ENCODE peak calls at places on chromosomes 3 and 15, in seven cellular contexts. One of them, this sample, is unnamed.

GRCh38 chr3:29430558-29430971 is 149.7 kb downstream of the RBMS3 start:
- DNase-seq in uterus: no peak
- DNase-seq in NB4: no peak
- DNase-seq in prostate gland: no peak
- DNase-seq in GM12892: no peak
- DNase-seq in GM12878: no peak
- DNase-seq in IMR-90: peak
- DNase-seq in this sample: peak

GRCh38 chr3:114052216-114052615 is 4.1 kb downstream of the CCDC191 start:
- DNase-seq in uterus: no peak
- DNase-seq in NB4: no peak
- DNase-seq in prostate gland: no peak
- DNase-seq in GM12892: no peak
- DNase-seq in GM12878: no peak
- DNase-seq in IMR-90: peak
- DNase-seq in this sample: no peak

GRCh38 chr3:38576131-38577088 is 73.1 kb downstream of the SCN5A start:
- DNase-seq in uterus: no peak
- DNase-seq in NB4: no peak
- DNase-seq in prostate gland: no peak
- DNase-seq in GM12892: no peak
- DNase-seq in GM12878: no peak
- DNase-seq in IMR-90: no peak
- DNase-seq in this sample: no peak

GRCh38 chr3:27542469-27542868 is 58.3 kb upstream of the SLC4A7 start:
- DNase-seq in uterus: no peak
- DNase-seq in NB4: no peak
- DNase-seq in prostate gland: no peak
- DNase-seq in GM12892: no peak
- DNase-seq in GM12878: no peak
- DNase-seq in IMR-90: no peak
- DNase-seq in this sample: no peak

GRCh38 chr3:69294014-69294771 is 91.7 kb downstream of the FRMD4B start:
- DNase-seq in uterus: no peak
- DNase-seq in NB4: no peak
- DNase-seq in prostate gland: no peak
- DNase-seq in GM12892: no peak
- DNase-seq in GM12878: no peak
- DNase-seq in IMR-90: no peak
- DNase-seq in this sample: peak

GRCh38 chr3:141686477-141687280 is 51.4 kb upstream of the RNF7 start:
- DNase-seq in uterus: peak
- DNase-seq in NB4: no peak
- DNase-seq in prostate gland: peak
- DNase-seq in GM12892: no peak
- DNase-seq in GM12878: no peak
- DNase-seq in IMR-90: peak
- DNase-seq in this sample: peak

GRCh38 chr15:38617831-38618230 is 53.2 kb upstream of the RASGRP1 start:
- DNase-seq in uterus: no peak
- DNase-seq in NB4: no peak
- DNase-seq in prostate gland: no peak
- DNase-seq in GM12892: no peak
- DNase-seq in GM12878: no peak
- DNase-seq in IMR-90: no peak
- DNase-seq in this sample: no peak

GRCh38 chr3:31579828-31580227 is 47.1 kb downstream of the STT3B start:
- DNase-seq in uterus: no peak
- DNase-seq in NB4: no peak
- DNase-seq in prostate gland: no peak
- DNase-seq in GM12892: no peak
- DNase-seq in GM12878: no peak
- DNase-seq in IMR-90: no peak
- DNase-seq in this sample: no peak

GRCh38 chr15:35308802-35309201 is 223.7 kb upstream of the NANOGP8 start:
- DNase-seq in uterus: peak
- DNase-seq in NB4: no peak
- DNase-seq in prostate gland: peak
- DNase-seq in GM12892: no peak
- DNase-seq in GM12878: no peak
- DNase-seq in IMR-90: peak
- DNase-seq in this sample: no peak

GRCh38 chr3:157611176-157611575 is 108.0 kb upstream of the VEPH1 start:
- DNase-seq in uterus: no peak
- DNase-seq in NB4: peak
- DNase-seq in prostate gland: no peak
- DNase-seq in GM12892: no peak
- DNase-seq in GM12878: no peak
- DNase-seq in IMR-90: no peak
- DNase-seq in this sample: no peak

GRCh38 chr3:108461641-108462040 is 48.8 kb downstream of the MYH15 start:
- DNase-seq in uterus: no peak
- DNase-seq in NB4: no peak
- DNase-seq in prostate gland: no peak
- DNase-seq in GM12892: no peak
- DNase-seq in GM12878: no peak
- DNase-seq in IMR-90: peak
- DNase-seq in this sample: no peak

GRCh38 chr15:84638103-84638502 is 16.0 kb downstream of the WDR73 start:
- DNase-seq in uterus: no peak
- DNase-seq in NB4: peak
- DNase-seq in prostate gland: no peak
- DNase-seq in GM12892: no peak
- DNase-seq in GM12878: no peak
- DNase-seq in IMR-90: peak
- DNase-seq in this sample: no peak

GRCh38 chr3:76990606-76991005 is 49.3 kb upstream of the ROBO2 start:
- DNase-seq in uterus: no peak
- DNase-seq in NB4: no peak
- DNase-seq in prostate gland: no peak
- DNase-seq in GM12892: no peak
- DNase-seq in GM12878: no peak
- DNase-seq in IMR-90: no peak
- DNase-seq in this sample: no peak

GRCh38 chr3:194504146-194504545 is 17.3 kb upstream of the ATP13A3 start:
- DNase-seq in uterus: no peak
- DNase-seq in NB4: no peak
- DNase-seq in prostate gland: no peak
- DNase-seq in GM12892: no peak
- DNase-seq in GM12878: no peak
- DNase-seq in IMR-90: no peak
- DNase-seq in this sample: no peak

GRCh38 chr3:4656059-4656458 is 162.9 kb downstream of the ITPR1 start:
- DNase-seq in uterus: peak
- DNase-seq in NB4: peak
- DNase-seq in prostate gland: peak
- DNase-seq in GM12892: no peak
- DNase-seq in GM12878: no peak
- DNase-seq in IMR-90: peak
- DNase-seq in this sample: peak

GRCh38 chr3:77825045-77825827 is 785.3 kb downstream of the ROBO2 start:
- DNase-seq in uterus: no peak
- DNase-seq in NB4: no peak
- DNase-seq in prostate gland: peak
- DNase-seq in GM12892: no peak
- DNase-seq in GM12878: no peak
- DNase-seq in IMR-90: peak
- DNase-seq in this sample: peak

GRCh38 chr3:183613366-183614293 is 21.8 kb upstream of the KLHL24 start:
- DNase-seq in uterus: no peak
- DNase-seq in NB4: no peak
- DNase-seq in prostate gland: no peak
- DNase-seq in GM12892: no peak
- DNase-seq in GM12878: no peak
- DNase-seq in IMR-90: no peak
- DNase-seq in this sample: no peak

GRCh38 chr15:60179786-60180391 is 175.8 kb downstream of the FOXB1 start:
- DNase-seq in uterus: no peak
- DNase-seq in NB4: peak
- DNase-seq in prostate gland: peak
- DNase-seq in GM12892: no peak
- DNase-seq in GM12878: peak
- DNase-seq in IMR-90: peak
- DNase-seq in this sample: peak

GRCh38 chr3:136276049-136276755 is 26.1 kb downstream of the PCCB start:
- DNase-seq in uterus: no peak
- DNase-seq in NB4: no peak
- DNase-seq in prostate gland: no peak
- DNase-seq in GM12892: no peak
- DNase-seq in GM12878: no peak
- DNase-seq in IMR-90: no peak
- DNase-seq in this sample: no peak

GRCh38 chr15:98865397-98866339 is 141.9 kb downstream of the PGPEP1L start:
- DNase-seq in uterus: peak
- DNase-seq in NB4: peak
- DNase-seq in prostate gland: peak
- DNase-seq in GM12892: peak
- DNase-seq in GM12878: no peak
- DNase-seq in IMR-90: peak
- DNase-seq in this sample: peak
- TF ChIP-seq POLR2A in uterus: no peak
- TF ChIP-seq POLR2A in NB4: peak
- TF ChIP-seq POLR2A in prostate gland: peak
- TF ChIP-seq POLR2A in GM12892: peak
- TF ChIP-seq POLR2A in GM12878: no peak
- TF ChIP-seq POLR2A in IMR-90: peak
- TF ChIP-seq POLR2A in this sample: peak

DNA sequence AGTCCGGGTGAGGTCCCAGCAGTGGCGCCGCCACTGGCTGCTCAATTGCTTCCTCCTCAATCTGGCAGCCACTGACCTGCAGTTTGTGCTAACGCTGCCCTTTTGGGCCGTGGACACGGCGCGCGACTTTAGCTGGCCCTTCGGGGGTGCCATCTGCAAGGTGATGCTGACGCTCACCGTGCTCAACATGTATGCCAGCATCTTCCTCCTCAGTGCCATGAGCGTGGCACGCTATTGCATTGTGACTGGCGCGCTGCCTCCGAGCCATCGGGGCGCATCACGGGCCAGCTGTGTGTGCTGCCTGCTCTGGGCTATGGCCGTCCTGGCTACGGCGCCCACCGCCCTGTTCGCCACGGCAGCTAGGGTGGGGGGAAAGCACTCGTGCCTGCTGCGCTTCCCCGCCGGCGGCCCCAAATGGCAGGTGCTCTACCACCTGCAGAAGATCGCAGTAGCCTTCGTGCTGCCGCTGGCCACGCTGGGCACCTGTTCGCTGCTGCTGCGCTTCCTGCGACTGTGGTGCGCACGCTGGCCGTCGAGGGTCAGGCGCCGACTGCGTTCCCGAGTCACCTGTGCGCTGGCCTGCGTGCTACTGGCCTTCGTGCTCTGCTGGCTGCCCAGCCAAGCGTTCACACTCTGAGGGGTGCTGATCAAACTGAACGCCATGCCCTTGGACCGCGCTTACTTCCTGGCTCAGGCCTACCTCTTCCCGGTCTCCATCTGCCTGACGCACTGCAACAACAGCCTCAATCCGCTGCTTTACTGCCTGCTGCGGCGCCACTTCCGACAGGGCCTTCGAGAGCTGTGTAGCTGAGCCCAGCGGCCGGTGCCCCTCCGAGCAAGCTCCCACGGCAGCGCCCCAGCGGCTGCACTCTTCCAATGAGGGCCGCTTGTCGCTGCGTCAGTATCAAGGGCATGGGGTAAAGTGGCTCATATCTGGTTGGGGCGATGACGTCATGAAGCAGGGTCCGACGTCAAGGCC is 20.3 kb upstream of the ADAMTS7 start:
- DNase-seq in uterus: no peak
- DNase-seq in NB4: no peak
- DNase-seq in prostate gland: no peak
- DNase-seq in GM12892: no peak
- DNase-seq in GM12878: no peak
- DNase-seq in IMR-90: no peak
- DNase-seq in this sample: no peak
- TF ChIP-seq POLR2A in uterus: no peak
- TF ChIP-seq POLR2A in NB4: no peak
- TF ChIP-seq POLR2A in prostate gland: no peak
- TF ChIP-seq POLR2A in GM12892: no peak
- TF ChIP-seq POLR2A in GM12878: no peak
- TF ChIP-seq POLR2A in IMR-90: no peak
- TF ChIP-seq POLR2A in this sample: no peak

DNA sequence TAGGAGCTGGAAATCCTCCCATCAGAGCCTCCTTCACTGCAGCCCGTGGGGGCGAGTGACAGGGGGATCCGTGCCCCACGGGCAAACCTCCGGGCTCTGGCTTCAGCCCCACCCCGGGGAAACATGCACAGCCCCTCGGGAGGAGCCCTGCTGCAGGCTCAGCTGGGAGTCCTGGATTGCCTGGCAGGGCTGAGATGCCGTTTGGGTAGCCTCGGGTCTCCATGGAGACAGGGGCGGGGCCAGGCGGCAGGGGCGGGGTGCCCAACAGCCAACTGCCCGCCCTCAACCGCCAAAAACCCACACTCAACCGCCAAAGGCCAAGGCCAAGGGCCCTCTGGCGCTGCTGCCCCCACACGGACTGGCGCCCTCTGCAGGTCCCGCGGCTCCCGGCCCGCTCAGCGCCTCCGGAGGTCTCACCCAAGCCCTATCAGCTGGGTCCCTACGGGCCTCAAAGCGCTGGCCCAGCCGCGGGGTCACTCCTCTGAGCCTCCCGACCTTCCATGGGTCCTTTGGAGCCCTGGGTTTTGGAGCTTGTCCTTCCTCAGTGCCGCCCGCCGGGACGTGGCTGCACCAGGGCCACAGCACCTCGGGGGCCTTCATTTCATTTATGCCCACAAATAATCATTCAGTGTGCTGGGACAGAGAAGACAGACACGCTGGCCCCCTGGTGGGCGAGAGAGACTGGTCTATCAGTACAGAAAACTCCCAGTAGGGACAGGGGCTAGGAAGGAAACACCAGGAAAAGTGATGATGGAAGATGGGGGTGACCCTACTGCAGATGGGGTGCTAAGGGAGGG is 33.5 kb upstream of the ACAD9 start:
- DNase-seq in uterus: peak
- DNase-seq in NB4: peak
- DNase-seq in prostate gland: peak
- DNase-seq in GM12892: peak
- DNase-seq in GM12878: peak
- DNase-seq in IMR-90: peak
- DNase-seq in this sample: peak
- TF ChIP-seq POLR2A in uterus: no peak
- TF ChIP-seq POLR2A in NB4: peak
- TF ChIP-seq POLR2A in prostate gland: no peak
- TF ChIP-seq POLR2A in GM12892: no peak
- TF ChIP-seq POLR2A in GM12878: peak
- TF ChIP-seq POLR2A in IMR-90: no peak
- TF ChIP-seq POLR2A in this sample: no peak

DNA sequence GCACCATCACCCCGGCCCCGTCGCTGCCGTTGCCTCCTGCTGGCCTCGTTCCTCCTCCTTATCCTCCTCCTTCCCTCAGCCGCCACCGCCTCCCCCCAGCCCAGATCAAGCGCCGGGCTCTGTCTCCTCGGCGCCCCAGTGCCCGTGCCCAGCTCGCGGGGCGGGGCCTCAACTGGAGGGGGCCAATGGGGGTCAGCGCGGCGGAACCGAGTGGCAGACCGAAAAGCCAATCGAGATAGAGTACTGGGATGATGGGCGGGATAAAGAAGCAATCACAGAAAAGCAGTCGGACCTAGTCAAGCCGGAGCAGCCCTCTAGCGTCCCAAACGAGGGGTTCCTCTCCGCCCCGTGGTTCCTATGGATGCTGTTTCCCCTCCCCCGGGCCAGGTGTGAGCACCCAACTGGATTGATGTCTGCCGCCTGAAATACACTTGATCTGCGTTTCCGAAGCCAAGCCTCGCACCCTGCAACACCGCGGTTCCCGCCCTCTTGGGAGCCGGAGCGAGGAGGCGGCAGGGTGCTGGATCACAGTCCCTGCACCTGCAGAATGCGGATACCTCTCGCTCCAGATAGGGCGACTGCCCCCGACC is at the start of gene FRMD5:
- DNase-seq in uterus: peak
- DNase-seq in NB4: no peak
- DNase-seq in prostate gland: peak
- DNase-seq in GM12892: peak
- DNase-seq in GM12878: peak
- DNase-seq in IMR-90: peak
- DNase-seq in this sample: peak
- TF ChIP-seq POLR2A in uterus: no peak
- TF ChIP-seq POLR2A in NB4: no peak
- TF ChIP-seq POLR2A in prostate gland: peak
- TF ChIP-seq POLR2A in GM12892: no peak
- TF ChIP-seq POLR2A in GM12878: peak
- TF ChIP-seq POLR2A in IMR-90: no peak
- TF ChIP-seq POLR2A in this sample: peak